ENCODE peak calls at places on chromosomes 2 and 18, in four cellular contexts. G is GM23248, X is cardiac muscle cell, B is choroid plexus epithelial cell. P is an unnamed sample.

GRCh38 chr2:45886229-45886663 is 234.8 kb downstream of the PRKCE start:
- DNase-seq in G (no peak), X (peak), B (no peak), P (no peak)

GRCh38 chr2:136141510-136142154 is 23.7 kb upstream of the CXCR4 start:
- DNase-seq in G (no peak), X (no peak), B (no peak), P (no peak)

GRCh38 chr2:46493241-46493970 is 14.0 kb downstream of the TMEM247 start:
- DNase-seq in G (peak), X (peak), B (peak), P (peak)

GRCh38 chr2:3142210-3142609 is 235.4 kb downstream of the EIPR1 start:
- DNase-seq in G (no peak), X (no peak), B (no peak), P (no peak)

GRCh38 chr2:29962922-29963321 is 41.5 kb upstream of the ALK start:
- DNase-seq in G (no peak), X (no peak), B (no peak), P (no peak)

GRCh38 chr2:40039543-40039942 is 260.5 kb upstream of the THUMPD2 start:
- DNase-seq in G (peak), X (no peak), B (no peak), P (no peak)

GRCh38 chr2:235384624-235385023 is 109.2 kb upstream of the AGAP1 start:
- DNase-seq in G (no peak), X (no peak), B (no peak), P (no peak)

GRCh38 chr18:46868171-46868921 is 49.0 kb downstream of the PIAS2 start:
- DNase-seq in G (no peak), X (no peak), B (no peak), P (no peak)

GRCh38 chr2:165698621-165698946 is 95.5 kb downstream of the GALNT3 start:
- DNase-seq in G (peak), X (peak), B (peak), P (peak)

GRCh38 chr2:217035967-217036366 is 176.1 kb upstream of the TNP1 start:
- DNase-seq in G (peak), X (no peak), B (peak), P (no peak)

GRCh38 chr18:67516432-67517223 is at the start of gene DSEL:
- DNase-seq in G (peak), X (peak), B (peak), P (peak)

GRCh38 chr2:177998006-177998405 is 74.6 kb downstream of the PDE11A start:
- DNase-seq in G (peak), X (no peak), B (peak), P (peak)

GRCh38 chr2:231519975-231520555 is 10.2 kb downstream of the NMUR1 start:
- DNase-seq in G (no peak), X (no peak), B (no peak), P (no peak)

GRCh38 chr2:196660264-196660663 is 20.7 kb downstream of the CCDC150 start:
- DNase-seq in G (peak), X (no peak), B (peak), P (no peak)

GRCh38 chr18:12686100-12686499 is 16.4 kb downstream of the CEP76 start:
- DNase-seq in G (peak), X (no peak), B (peak), P (no peak)

GRCh38 chr2:146804288-146804687 is 1040.5 kb upstream of the ACVR2A start:
- DNase-seq in G (no peak), X (no peak), B (no peak), P (no peak)

GRCh38 chr2:202133556-202134245 is 60.6 kb downstream of the KIAA2012 start:
- DNase-seq in G (no peak), X (no peak), B (no peak), P (no peak)

GRCh38 chr2:99710720-99711612 is 221.1 kb upstream of the REV1 start:
- DNase-seq in G (peak), X (peak), B (peak), P (no peak)

GRCh38 chr18:13245481-13246000 is 27.0 kb downstream of the LDLRAD4 start:
- DNase-seq in G (no peak), X (no peak), B (no peak), P (no peak)

DNA sequence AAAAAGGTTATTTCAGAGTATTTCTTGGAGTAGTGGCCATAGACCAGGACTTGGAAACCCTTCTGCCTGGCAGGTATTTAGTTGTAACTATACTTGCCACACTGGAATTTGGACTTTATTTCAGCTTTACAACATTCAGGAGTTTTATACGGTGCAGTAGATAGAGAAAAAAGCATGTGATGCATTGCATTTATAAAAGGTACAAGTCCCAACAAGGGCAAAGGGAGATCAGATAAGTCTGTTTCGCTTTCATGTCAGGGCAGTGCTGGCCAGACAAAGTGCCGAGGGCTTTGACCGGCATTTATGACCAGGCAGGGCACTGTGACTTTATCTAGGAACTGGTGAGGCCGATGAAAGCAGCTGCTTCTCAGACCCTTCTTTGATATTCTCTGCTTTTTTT is 145.4 kb downstream of the RTN4 start:
- DNase-seq in G (no peak), X (no peak), B (no peak), P (no peak)
- H3K4me3 ChIP-seq in G (no peak), X (no peak), B (no peak), P (no peak)

GRCh38 chr18:44708451-44709083 is 27.9 kb downstream of the SETBP1 start:
- DNase-seq in G (peak), X (no peak), B (peak), P (no peak)
- H3K4me3 ChIP-seq in G (peak), X (no peak), B (no peak), P (no peak)

GRCh38 chr2:64812298-64812697 is 158.6 kb upstream of the SERTAD2 start:
- DNase-seq in G (no peak), X (no peak), B (no peak), P (no peak)

GRCh38 chr2:64804651-64805050 is 150.9 kb upstream of the SERTAD2 start:
- DNase-seq in G (no peak), X (no peak), B (no peak), P (no peak)

GRCh38 chr2:64808736-64809135 is 155.0 kb upstream of the SERTAD2 start:
- DNase-seq in G (no peak), X (no peak), B (no peak), P (no peak)

GRCh38 chr2:64807417-64807816 is 153.7 kb upstream of the SERTAD2 start:
- DNase-seq in G (peak), X (no peak), B (peak), P (peak)

GRCh38 chr2:64808092-64808491 is 154.4 kb upstream of the SERTAD2 start:
- DNase-seq in G (no peak), X (no peak), B (no peak), P (no peak)
- H3K4me3 ChIP-seq in G (peak), X (no peak), B (no peak), P (no peak)

GRCh38 chr2:174759381-174760064 is 4.7 kb downstream of the CHRNA1 start:
- DNase-seq in G (no peak), X (no peak), B (no peak), P (no peak)
- H3K4me3 ChIP-seq in G (no peak), X (no peak), B (no peak), P (no peak)

GRCh38 chr2:42372801-42373200 is 11.8 kb upstream of the COX7A2L start:
- DNase-seq in G (no peak), X (no peak), B (no peak), P (no peak)

GRCh38 chr2:42369551-42370229 is 8.7 kb upstream of the COX7A2L start:
- DNase-seq in G (no peak), X (peak), B (no peak), P (no peak)

GRCh38 chr2:42368817-42369550 is 8.0 kb upstream of the COX7A2L start:
- DNase-seq in G (no peak), X (no peak), B (no peak), P (no peak)

GRCh38 chr2:42372474-42372787 is 11.4 kb upstream of the COX7A2L start:
- DNase-seq in G (no peak), X (no peak), B (no peak), P (no peak)

DNA sequence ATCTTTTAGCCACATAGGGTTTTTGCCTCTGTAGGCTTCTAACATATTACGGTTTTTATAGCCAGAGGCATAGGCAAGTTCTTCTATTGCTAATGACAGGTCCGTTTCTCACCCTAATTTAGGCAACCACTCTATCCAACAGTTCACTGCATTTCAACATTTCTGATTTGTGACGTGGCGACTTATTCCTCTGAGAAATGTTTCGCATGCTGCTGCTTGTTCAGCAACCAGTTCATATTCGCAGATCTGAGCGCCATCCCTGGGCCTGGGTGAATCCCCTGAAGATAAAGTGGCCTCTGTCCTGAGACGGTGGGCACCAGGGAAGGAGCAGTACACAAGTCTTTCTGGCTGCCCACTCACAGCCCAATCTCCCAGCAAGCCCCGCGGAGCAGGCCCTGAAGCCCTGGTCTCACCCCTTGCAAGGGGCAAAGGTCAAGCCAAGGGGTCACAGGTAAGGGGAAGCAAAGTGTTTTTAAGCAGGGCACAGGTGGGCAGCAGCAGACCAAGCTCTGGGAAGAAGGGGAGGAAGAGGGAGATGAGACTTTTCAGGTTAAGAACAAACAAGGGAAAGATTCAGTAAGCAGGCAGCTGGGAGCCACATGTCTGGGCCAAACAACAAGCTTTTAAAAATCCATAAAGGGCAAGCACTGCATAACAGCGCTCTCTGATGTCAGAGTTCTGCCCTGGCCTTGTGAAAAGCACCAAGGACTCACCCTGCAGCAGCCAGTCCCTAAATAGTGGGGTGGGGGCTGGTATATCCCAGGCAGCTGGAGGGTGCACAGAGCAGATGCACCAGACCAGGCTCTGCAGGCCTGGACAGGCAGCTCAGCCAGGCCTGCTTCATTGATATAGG is 10.8 kb upstream of the COX7A2L start:
- DNase-seq in G (no peak), X (no peak), B (peak), P (no peak)
- H3K4me3 ChIP-seq in G (no peak), X (no peak), B (no peak), P (no peak)

GRCh38 chr2:111154758-111155157 is 34.0 kb downstream of the BCL2L11 start:
- DNase-seq in G (no peak), X (no peak), B (no peak), P (no peak)
- H3K4me3 ChIP-seq in G (no peak), X (no peak), B (no peak), P (no peak)

GRCh38 chr18:75204262-75204977 is 4.5 kb downstream of the PTGR3 start:
- DNase-seq in G (peak), X (peak), B (peak), P (no peak)

GRCh38 chr18:75203456-75204261 is 5.3 kb downstream of the PTGR3 start:
- DNase-seq in G (peak), X (no peak), B (no peak), P (no peak)

GRCh38 chr18:75205760-75206109 is 3.2 kb downstream of the PTGR3 start:
- DNase-seq in G (no peak), X (no peak), B (no peak), P (no peak)

GRCh38 chr18:75206637-75207297 is 2.2 kb downstream of the PTGR3 start:
- DNase-seq in G (no peak), X (no peak), B (no peak), P (no peak)

DNA sequence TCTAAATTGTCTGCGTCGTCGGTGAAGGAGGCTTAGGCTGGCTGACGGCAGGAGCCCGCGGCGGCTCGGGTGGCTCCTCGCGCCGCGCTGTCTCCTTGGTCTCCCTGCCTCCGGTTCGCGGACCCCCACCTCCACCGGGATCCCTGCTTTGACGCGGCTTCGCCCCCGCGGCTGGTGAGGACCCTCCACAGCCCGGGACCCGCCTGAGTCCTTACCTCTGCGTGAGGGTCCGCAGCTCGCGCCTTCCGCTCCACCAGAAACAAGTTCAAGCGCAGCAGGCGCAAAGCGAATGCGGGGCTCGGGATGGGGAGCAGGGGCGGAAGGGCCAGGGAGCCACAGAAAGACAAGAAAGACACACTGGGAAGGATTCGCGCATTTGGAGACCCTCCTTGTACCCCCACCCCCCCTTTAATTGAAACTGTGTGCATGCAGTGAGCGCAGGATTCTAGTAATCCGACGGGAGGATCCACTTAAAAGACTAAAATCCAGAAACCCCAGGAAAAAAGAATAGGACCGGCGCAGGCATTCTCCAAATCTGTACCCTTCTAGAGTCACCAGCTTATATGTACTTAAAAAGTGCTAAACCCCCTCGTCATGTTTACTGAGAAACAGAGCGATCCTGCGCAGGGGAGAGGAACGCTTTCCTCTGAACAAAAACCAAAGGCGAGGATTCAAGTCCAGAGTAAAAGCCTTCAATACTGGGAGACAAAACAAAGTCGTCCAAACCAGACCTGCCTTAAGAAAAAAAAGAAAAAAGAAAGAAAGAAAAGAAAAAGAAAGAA is 3.8 kb downstream of the PTGR3 start:
- DNase-seq in G (no peak), X (peak), B (no peak), P (no peak)
- H3K4me3 ChIP-seq in G (peak), X (peak), B (peak), P (peak)